ENCODE peak calls at places on chromosomes 7 and 10, in eight cellular contexts. One of them, this sample, is unnamed.

GRCh38 chr7:7183833-7184463 is 1.6 kb downstream of the C1GALT1 start:
- DNase-seq in transverse colon: no peak
- DNase-seq in A549: no peak
- DNase-seq in stomach: no peak
- DNase-seq in breast epithelium: no peak
- DNase-seq in body of pancreas: no peak
- DNase-seq in IMR-90: no peak
- DNase-seq in adrenal gland: no peak
- DNase-seq in this sample: no peak

GRCh38 chr10:105714728-105715127 is 1073.6 kb downstream of the SORCS3 start:
- DNase-seq in transverse colon: no peak
- DNase-seq in A549: no peak
- DNase-seq in stomach: no peak
- DNase-seq in breast epithelium: no peak
- DNase-seq in body of pancreas: no peak
- DNase-seq in IMR-90: no peak
- DNase-seq in adrenal gland: no peak
- DNase-seq in this sample: no peak

GRCh38 chr7:158563911-158564647 is 23.5 kb downstream of the PTPRN2 start:
- DNase-seq in transverse colon: no peak
- DNase-seq in A549: no peak
- DNase-seq in stomach: no peak
- DNase-seq in breast epithelium: no peak
- DNase-seq in body of pancreas: no peak
- DNase-seq in IMR-90: no peak
- DNase-seq in adrenal gland: no peak
- DNase-seq in this sample: no peak

GRCh38 chr7:47940482-47941001 is 7.7 kb downstream of the PKD1L1 start:
- DNase-seq in transverse colon: peak
- DNase-seq in A549: no peak
- DNase-seq in stomach: no peak
- DNase-seq in breast epithelium: no peak
- DNase-seq in body of pancreas: no peak
- DNase-seq in IMR-90: peak
- DNase-seq in adrenal gland: peak
- DNase-seq in this sample: no peak

GRCh38 chr7:158276414-158277218 is 311.0 kb downstream of the PTPRN2 start:
- DNase-seq in transverse colon: no peak
- DNase-seq in A549: no peak
- DNase-seq in stomach: no peak
- DNase-seq in breast epithelium: no peak
- DNase-seq in body of pancreas: no peak
- DNase-seq in IMR-90: no peak
- DNase-seq in adrenal gland: no peak
- DNase-seq in this sample: no peak

GRCh38 chr10:121952226-121952625 is 22.8 kb downstream of the NSMCE4A start:
- DNase-seq in transverse colon: no peak
- DNase-seq in A549: no peak
- DNase-seq in stomach: no peak
- DNase-seq in breast epithelium: no peak
- DNase-seq in body of pancreas: no peak
- DNase-seq in IMR-90: peak
- DNase-seq in adrenal gland: no peak
- DNase-seq in this sample: no peak

GRCh38 chr10:21014141-21014540 is 117.0 kb upstream of the NEBL start:
- DNase-seq in transverse colon: no peak
- DNase-seq in A549: no peak
- DNase-seq in stomach: no peak
- DNase-seq in breast epithelium: no peak
- DNase-seq in body of pancreas: no peak
- DNase-seq in IMR-90: no peak
- DNase-seq in adrenal gland: no peak
- DNase-seq in this sample: no peak

GRCh38 chr7:70466725-70467364 is 665.1 kb upstream of the GALNT17 start:
- DNase-seq in transverse colon: no peak
- DNase-seq in A549: no peak
- DNase-seq in stomach: no peak
- DNase-seq in breast epithelium: no peak
- DNase-seq in body of pancreas: no peak
- DNase-seq in IMR-90: no peak
- DNase-seq in adrenal gland: no peak
- DNase-seq in this sample: no peak

GRCh38 chr7:82051641-82052040 is 281.8 kb upstream of the HGF start:
- DNase-seq in transverse colon: no peak
- DNase-seq in A549: peak
- DNase-seq in stomach: no peak
- DNase-seq in breast epithelium: no peak
- DNase-seq in body of pancreas: no peak
- DNase-seq in IMR-90: no peak
- DNase-seq in adrenal gland: no peak
- DNase-seq in this sample: no peak

GRCh38 chr7:41098402-41098801 is 604.5 kb downstream of the INHBA start:
- DNase-seq in transverse colon: no peak
- DNase-seq in A549: no peak
- DNase-seq in stomach: no peak
- DNase-seq in breast epithelium: no peak
- DNase-seq in body of pancreas: no peak
- DNase-seq in IMR-90: no peak
- DNase-seq in adrenal gland: no peak
- DNase-seq in this sample: no peak
- TF ChIP-seq POLR2A in transverse colon: no peak
- TF ChIP-seq POLR2A in A549: no peak
- TF ChIP-seq POLR2A in stomach: no peak
- TF ChIP-seq POLR2A in breast epithelium: no peak
- TF ChIP-seq POLR2A in body of pancreas: no peak
- TF ChIP-seq POLR2A in IMR-90: no peak
- TF ChIP-seq POLR2A in adrenal gland: no peak
- TF ChIP-seq POLR2A in this sample: no peak

GRCh38 chr7:44801890-44802289 is 5.4 kb downstream of the PPIA start:
- DNase-seq in transverse colon: no peak
- DNase-seq in A549: no peak
- DNase-seq in stomach: no peak
- DNase-seq in breast epithelium: no peak
- DNase-seq in body of pancreas: no peak
- DNase-seq in IMR-90: peak
- DNase-seq in adrenal gland: no peak
- DNase-seq in this sample: no peak
- TF ChIP-seq POLR2A in transverse colon: no peak
- TF ChIP-seq POLR2A in A549: no peak
- TF ChIP-seq POLR2A in stomach: no peak
- TF ChIP-seq POLR2A in breast epithelium: no peak
- TF ChIP-seq POLR2A in body of pancreas: no peak
- TF ChIP-seq POLR2A in IMR-90: no peak
- TF ChIP-seq POLR2A in adrenal gland: no peak
- TF ChIP-seq POLR2A in this sample: no peak

GRCh38 chr7:5396999-5397656 is 26.5 kb downstream of the TNRC18 start:
- DNase-seq in transverse colon: peak
- DNase-seq in A549: peak
- DNase-seq in stomach: peak
- DNase-seq in breast epithelium: peak
- DNase-seq in body of pancreas: peak
- DNase-seq in IMR-90: peak
- DNase-seq in adrenal gland: peak
- DNase-seq in this sample: peak
- TF ChIP-seq POLR2A in transverse colon: peak
- TF ChIP-seq POLR2A in A549: peak
- TF ChIP-seq POLR2A in stomach: no peak
- TF ChIP-seq POLR2A in breast epithelium: no peak
- TF ChIP-seq POLR2A in body of pancreas: peak
- TF ChIP-seq POLR2A in IMR-90: no peak
- TF ChIP-seq POLR2A in adrenal gland: no peak
- TF ChIP-seq POLR2A in this sample: peak

DNA sequence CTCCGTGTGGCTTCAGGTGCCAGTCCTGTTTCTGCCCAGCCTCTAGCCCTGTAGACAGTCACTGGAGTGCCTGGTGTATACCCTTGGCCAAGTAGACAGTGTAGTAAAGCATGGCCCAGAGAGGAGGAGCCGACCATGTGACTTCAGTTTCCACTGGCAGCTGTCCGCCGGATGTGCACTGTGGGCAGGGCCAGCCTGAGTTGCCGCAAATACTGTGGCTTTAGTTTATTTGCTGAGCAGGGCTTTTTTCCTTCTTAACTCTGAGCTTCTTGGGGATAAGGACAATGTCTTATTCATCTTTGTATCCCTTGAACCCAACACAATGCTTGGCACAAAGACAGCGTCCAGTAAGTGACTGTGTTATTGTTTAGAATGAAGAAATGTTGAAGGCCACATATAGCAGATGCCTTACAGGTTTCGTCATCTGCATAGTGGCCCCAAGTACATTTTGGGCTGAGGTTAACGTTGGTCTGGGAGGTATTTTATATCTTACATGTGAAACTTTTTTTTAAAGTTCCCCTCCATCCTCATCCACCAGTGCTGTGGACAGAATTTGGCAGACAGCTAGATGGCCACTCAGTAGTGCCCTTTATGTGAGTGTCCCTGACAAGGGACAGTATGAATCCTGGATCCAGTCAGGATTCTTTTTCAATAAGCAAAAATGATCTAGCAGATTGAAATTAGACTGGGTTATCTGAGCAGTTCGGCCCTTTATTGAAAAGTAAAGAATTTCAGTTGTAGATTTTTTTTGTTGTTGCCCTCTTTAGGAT is 40.6 kb downstream of the CYP17A1 start:
- DNase-seq in transverse colon: peak
- DNase-seq in A549: no peak
- DNase-seq in stomach: peak
- DNase-seq in breast epithelium: peak
- DNase-seq in body of pancreas: peak
- DNase-seq in IMR-90: peak
- DNase-seq in adrenal gland: peak
- DNase-seq in this sample: no peak
- TF ChIP-seq POLR2A in transverse colon: peak
- TF ChIP-seq POLR2A in A549: no peak
- TF ChIP-seq POLR2A in stomach: no peak
- TF ChIP-seq POLR2A in breast epithelium: no peak
- TF ChIP-seq POLR2A in body of pancreas: no peak
- TF ChIP-seq POLR2A in IMR-90: no peak
- TF ChIP-seq POLR2A in adrenal gland: peak
- TF ChIP-seq POLR2A in this sample: no peak

GRCh38 chr10:110210663-110211454 is 3.5 kb downstream of the MXI1 start:
- DNase-seq in transverse colon: peak
- DNase-seq in A549: peak
- DNase-seq in stomach: peak
- DNase-seq in breast epithelium: peak
- DNase-seq in body of pancreas: peak
- DNase-seq in IMR-90: peak
- DNase-seq in adrenal gland: peak
- DNase-seq in this sample: peak
- TF ChIP-seq POLR2A in transverse colon: peak
- TF ChIP-seq POLR2A in A549: no peak
- TF ChIP-seq POLR2A in stomach: no peak
- TF ChIP-seq POLR2A in breast epithelium: peak
- TF ChIP-seq POLR2A in body of pancreas: peak
- TF ChIP-seq POLR2A in IMR-90: no peak
- TF ChIP-seq POLR2A in adrenal gland: peak
- TF ChIP-seq POLR2A in this sample: no peak

DNA sequence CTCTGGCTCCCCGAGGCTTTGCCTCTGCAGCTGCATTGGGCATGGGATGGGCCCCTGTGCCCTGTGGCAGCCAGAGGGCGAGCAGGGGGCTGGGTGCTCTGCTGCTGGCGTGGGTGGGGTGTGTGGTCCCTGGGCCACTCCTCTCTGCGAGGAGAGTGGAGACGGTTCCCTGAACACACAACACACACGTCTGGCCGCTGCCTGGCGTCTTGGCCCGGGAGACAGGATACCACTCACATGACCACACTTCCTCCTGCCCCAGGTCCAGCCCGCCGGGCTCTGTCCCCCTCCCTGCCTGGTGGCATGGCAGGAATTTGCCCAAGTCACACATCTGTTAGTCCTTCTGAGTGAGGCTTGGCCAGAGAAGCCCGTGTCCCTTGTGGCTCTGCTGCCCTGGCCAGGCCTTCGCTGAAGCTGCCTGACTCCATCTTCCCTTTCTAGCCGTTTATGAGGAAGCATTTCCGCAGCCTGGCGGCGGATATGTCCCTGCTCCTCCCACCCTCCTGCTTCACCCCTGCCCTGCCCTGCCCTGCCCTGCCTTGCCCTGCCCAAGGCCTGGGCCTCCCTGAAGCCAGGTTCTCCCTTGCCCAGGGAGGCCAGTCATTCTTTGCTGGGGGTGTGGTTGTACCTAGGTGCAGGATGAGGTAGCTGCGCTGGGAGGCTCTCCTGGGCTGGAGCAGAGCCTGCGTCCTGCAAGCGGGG is 3.0 kb downstream of the BRI3 start:
- DNase-seq in transverse colon: peak
- DNase-seq in A549: peak
- DNase-seq in stomach: peak
- DNase-seq in breast epithelium: peak
- DNase-seq in body of pancreas: peak
- DNase-seq in IMR-90: peak
- DNase-seq in adrenal gland: peak
- DNase-seq in this sample: peak
- TF ChIP-seq POLR2A in transverse colon: peak
- TF ChIP-seq POLR2A in A549: no peak
- TF ChIP-seq POLR2A in stomach: no peak
- TF ChIP-seq POLR2A in breast epithelium: no peak
- TF ChIP-seq POLR2A in body of pancreas: peak
- TF ChIP-seq POLR2A in IMR-90: no peak
- TF ChIP-seq POLR2A in adrenal gland: peak
- TF ChIP-seq POLR2A in this sample: peak

GRCh38 chr10:107579970-107580369 is 415.5 kb upstream of the SORCS1 start:
- DNase-seq in transverse colon: no peak
- DNase-seq in A549: no peak
- DNase-seq in stomach: no peak
- DNase-seq in breast epithelium: no peak
- DNase-seq in body of pancreas: no peak
- DNase-seq in IMR-90: no peak
- DNase-seq in adrenal gland: no peak
- DNase-seq in this sample: no peak
- TF ChIP-seq POLR2A in transverse colon: no peak
- TF ChIP-seq POLR2A in A549: no peak
- TF ChIP-seq POLR2A in stomach: no peak
- TF ChIP-seq POLR2A in breast epithelium: no peak
- TF ChIP-seq POLR2A in body of pancreas: no peak
- TF ChIP-seq POLR2A in IMR-90: no peak
- TF ChIP-seq POLR2A in adrenal gland: no peak
- TF ChIP-seq POLR2A in this sample: no peak